ENCODE peak calls at places on chromosomes 5 and 9, in five cellular contexts. E is stimulated activated CD4-positive, alpha-beta T cell treated with anti-CD3 and anti-CD28 coated beads, Interleukin-1b, Interleukin-23, amount 100 ng/mL, for 24 hours; R is stimulated activated naive CD4-positive, alpha-beta T cell; Q is NCI-H1105; T is A549. L is an unnamed sample.

GRCh38 chr9:80605129-80605528 is 1033.4 kb downstream of the TLE4 start:
- DNase-seq in E (no peak), R (no peak), Q (peak), T (peak), L (peak)

GRCh38 chr9:125541840-125542243 is 165.2 kb downstream of the MAPKAP1 start:
- DNase-seq in R (no peak), E (no peak), T (no peak), Q (peak), L (peak)

GRCh38 chr5:125140855-125141254 is 394.4 kb upstream of the ZNF608 start:
- DNase-seq in R (no peak), E (no peak), Q (no peak), T (no peak), L (no peak)

GRCh38 chr5:119274024-119274766 is 81.6 kb upstream of the TNFAIP8 start:
- DNase-seq in T (no peak), E (no peak), Q (no peak), R (no peak), L (no peak)

GRCh38 chr5:157549283-157549629 is 26.3 kb downstream of the ADAM19 start:
- DNase-seq in Q (no peak), R (no peak), E (no peak), T (no peak), L (no peak)

GRCh38 chr5:150298701-150299451 is 3.8 kb downstream of the ARSI start:
- DNase-seq in E (no peak), T (peak), R (no peak), Q (no peak), L (no peak)

GRCh38 chr9:118962426-118962825 is 406.8 kb downstream of the BRINP1 start:
- DNase-seq in T (no peak), Q (no peak), R (no peak), E (no peak), L (no peak)

GRCh38 chr5:95801961-95802360 is 20.6 kb downstream of the GLRX start:
- DNase-seq in Q (no peak), E (no peak), T (no peak), R (no peak), L (no peak)

GRCh38 chr9:88388886-88389617 is 808 bp downstream of the SPIN1 start:
- DNase-seq in Q (peak), T (peak), R (no peak), E (peak), L (peak)

GRCh38 chr5:164352695-164353094 is 847.3 kb downstream of the MAT2B start:
- DNase-seq in T (no peak), E (no peak), R (no peak), Q (no peak), L (no peak)

GRCh38 chr5:137114529-137114928 is 384.6 kb downstream of the SPOCK1 start:
- DNase-seq in T (peak), Q (no peak), R (no peak), E (no peak), L (no peak)

GRCh38 chr5:138370537-138370936 is 18.1 kb downstream of the KDM3B start:
- DNase-seq in E (no peak), R (no peak), T (no peak), Q (no peak), L (no peak)

GRCh38 chr9:86707932-86708510 is 239.3 kb downstream of the GAS1 start:
- DNase-seq in E (no peak), T (no peak), R (no peak), Q (no peak), L (no peak)

GRCh38 chr9:5459289-5459829 is 9.0 kb downstream of the CD274 start:
- DNase-seq in T (no peak), E (no peak), Q (no peak), R (no peak), L (no peak)

GRCh38 chr9:121262450-121262849 is 5.5 kb upstream of the GSN start:
- DNase-seq in Q (no peak), T (no peak), E (no peak), R (no peak), L (no peak)

GRCh38 chr5:113693205-113693553 is 179.7 kb downstream of the YTHDC2 start:
- DNase-seq in E (no peak), R (no peak), T (no peak), Q (no peak), L (peak)

GRCh38 chr9:84139296-84140100 is 158.9 kb downstream of the RMI1 start:
- DNase-seq in R (no peak), T (no peak), E (no peak), Q (peak), L (peak)

GRCh38 chr5:133116601-133117000 is 64.8 kb downstream of the HSPA4 start:
- DNase-seq in R (no peak), Q (no peak), T (no peak), E (no peak), L (no peak)

GRCh38 chr5:139655727-139656271 is 7.7 kb downstream of the CXXC5 start:
- DNase-seq in R (no peak), T (no peak), E (no peak), Q (no peak), L (no peak)

GRCh38 chr9:130995399-130995941 is 13.5 kb upstream of the LAMC3 start:
- DNase-seq in R (no peak), E (no peak), T (peak), Q (no peak), L (peak)

GRCh38 chr5:171207256-171207866 is 101.7 kb upstream of the TLX3 start:
- DNase-seq in R (no peak), T (peak), Q (no peak), E (peak), L (no peak)

GRCh38 chr5:14223372-14223771 is 80.2 kb downstream of the TRIO start:
- DNase-seq in T (no peak), Q (no peak), R (no peak), E (no peak), L (no peak)

L was measured in COR-L47.